ENCODE peak calls at places on chromosomes 16 and 17, in eight cellular contexts. One of them, this sample, is unnamed.
A peak's percentile ranks its signal among the peaks of the same experiment; 100 is the strongest.

GRCh38 chr17:30950669-30951399 is 20.0 kb upstream of the RNF135 start:
- DNase-seq in IMR-90: peak; percentile 93
- DNase-seq in T-cell: no peak
- DNase-seq in stimulated activated CD4-positive, alpha-beta T cell treated with anti-CD3 and anti-CD28 coated beads, Interleukin-15, amount 100 ng/mL, for 24 hours: no peak
- DNase-seq in right atrium auricular region: peak; percentile 77
- DNase-seq in sciatic nerve: peak; percentile 73
- DNase-seq in fibroblast of gingiva: peak; percentile 71
- DNase-seq in hypothalamus: no peak
- DNase-seq in this sample: no peak

GRCh38 chr16:85395913-85396878 is 216.9 kb upstream of the GSE1 start:
- DNase-seq in IMR-90: peak; percentile 24
- DNase-seq in T-cell: no peak
- DNase-seq in stimulated activated CD4-positive, alpha-beta T cell treated with anti-CD3 and anti-CD28 coated beads, Interleukin-15, amount 100 ng/mL, for 24 hours: no peak
- DNase-seq in right atrium auricular region: no peak
- DNase-seq in sciatic nerve: peak; percentile 63
- DNase-seq in fibroblast of gingiva: no peak
- DNase-seq in hypothalamus: no peak
- DNase-seq in this sample: no peak

GRCh38 chr17:50919321-50920040 is 53.3 kb upstream of the TOB1 start:
- DNase-seq in IMR-90: peak; percentile 82
- DNase-seq in T-cell: peak; percentile 82
- DNase-seq in stimulated activated CD4-positive, alpha-beta T cell treated with anti-CD3 and anti-CD28 coated beads, Interleukin-15, amount 100 ng/mL, for 24 hours: peak; percentile 86
- DNase-seq in right atrium auricular region: peak; percentile 87
- DNase-seq in sciatic nerve: peak; percentile 92
- DNase-seq in fibroblast of gingiva: peak; percentile 91
- DNase-seq in hypothalamus: peak; percentile 71
- DNase-seq in this sample: peak; percentile 40

GRCh38 chr17:82956726-82957468 is 117.1 kb upstream of the ZNF750 start:
- DNase-seq in IMR-90: no peak
- DNase-seq in T-cell: no peak
- DNase-seq in stimulated activated CD4-positive, alpha-beta T cell treated with anti-CD3 and anti-CD28 coated beads, Interleukin-15, amount 100 ng/mL, for 24 hours: no peak
- DNase-seq in right atrium auricular region: no peak
- DNase-seq in sciatic nerve: peak; percentile 52
- DNase-seq in fibroblast of gingiva: no peak
- DNase-seq in hypothalamus: no peak
- DNase-seq in this sample: no peak

GRCh38 chr16:75429621-75430403 is 3.5 kb downstream of the CFDP1 start:
- DNase-seq in IMR-90: no peak
- DNase-seq in T-cell: no peak
- DNase-seq in stimulated activated CD4-positive, alpha-beta T cell treated with anti-CD3 and anti-CD28 coated beads, Interleukin-15, amount 100 ng/mL, for 24 hours: no peak
- DNase-seq in right atrium auricular region: no peak
- DNase-seq in sciatic nerve: no peak
- DNase-seq in fibroblast of gingiva: no peak
- DNase-seq in hypothalamus: no peak
- DNase-seq in this sample: no peak

GRCh38 chr16:82848013-82848412 is 221.2 kb downstream of the CDH13 start:
- DNase-seq in IMR-90: no peak
- DNase-seq in T-cell: no peak
- DNase-seq in stimulated activated CD4-positive, alpha-beta T cell treated with anti-CD3 and anti-CD28 coated beads, Interleukin-15, amount 100 ng/mL, for 24 hours: no peak
- DNase-seq in right atrium auricular region: no peak
- DNase-seq in sciatic nerve: no peak
- DNase-seq in fibroblast of gingiva: no peak
- DNase-seq in hypothalamus: no peak
- DNase-seq in this sample: no peak

GRCh38 chr17:75842411-75842810 is 1.8 kb downstream of the UNC13D start:
- DNase-seq in IMR-90: no peak
- DNase-seq in T-cell: no peak
- DNase-seq in stimulated activated CD4-positive, alpha-beta T cell treated with anti-CD3 and anti-CD28 coated beads, Interleukin-15, amount 100 ng/mL, for 24 hours: no peak
- DNase-seq in right atrium auricular region: no peak
- DNase-seq in sciatic nerve: no peak
- DNase-seq in fibroblast of gingiva: no peak
- DNase-seq in hypothalamus: no peak
- DNase-seq in this sample: no peak

GRCh38 chr17:62126292-62126691 is 61.2 kb upstream of the MED13 start:
- DNase-seq in IMR-90: no peak
- DNase-seq in T-cell: no peak
- DNase-seq in stimulated activated CD4-positive, alpha-beta T cell treated with anti-CD3 and anti-CD28 coated beads, Interleukin-15, amount 100 ng/mL, for 24 hours: no peak
- DNase-seq in right atrium auricular region: no peak
- DNase-seq in sciatic nerve: no peak
- DNase-seq in fibroblast of gingiva: no peak
- DNase-seq in hypothalamus: no peak
- DNase-seq in this sample: no peak

GRCh38 chr16:12462690-12463646 is 340.7 kb downstream of the CPPED1 start:
- DNase-seq in IMR-90: peak; percentile 82
- DNase-seq in T-cell: no peak
- DNase-seq in stimulated activated CD4-positive, alpha-beta T cell treated with anti-CD3 and anti-CD28 coated beads, Interleukin-15, amount 100 ng/mL, for 24 hours: no peak
- DNase-seq in right atrium auricular region: no peak
- DNase-seq in sciatic nerve: no peak
- DNase-seq in fibroblast of gingiva: no peak
- DNase-seq in hypothalamus: no peak
- DNase-seq in this sample: no peak

GRCh38 chr16:86874141-86874540 is 295.8 kb downstream of the FOXL1 start:
- DNase-seq in IMR-90: no peak
- DNase-seq in T-cell: no peak
- DNase-seq in stimulated activated CD4-positive, alpha-beta T cell treated with anti-CD3 and anti-CD28 coated beads, Interleukin-15, amount 100 ng/mL, for 24 hours: peak; percentile 56
- DNase-seq in right atrium auricular region: no peak
- DNase-seq in sciatic nerve: no peak
- DNase-seq in fibroblast of gingiva: no peak
- DNase-seq in hypothalamus: no peak
- DNase-seq in this sample: no peak

GRCh38 chr17:45432405-45433113 is at the start of gene ARHGAP27:
- DNase-seq in IMR-90: no peak
- DNase-seq in T-cell: peak; percentile 36
- DNase-seq in stimulated activated CD4-positive, alpha-beta T cell treated with anti-CD3 and anti-CD28 coated beads, Interleukin-15, amount 100 ng/mL, for 24 hours: peak; percentile 45
- DNase-seq in right atrium auricular region: peak; percentile 76
- DNase-seq in sciatic nerve: no peak
- DNase-seq in fibroblast of gingiva: no peak
- DNase-seq in hypothalamus: no peak
- DNase-seq in this sample: no peak

GRCh38 chr16:20089246-20089965 is 15.7 kb upstream of the GPR139 start:
- DNase-seq in IMR-90: no peak
- DNase-seq in T-cell: no peak
- DNase-seq in stimulated activated CD4-positive, alpha-beta T cell treated with anti-CD3 and anti-CD28 coated beads, Interleukin-15, amount 100 ng/mL, for 24 hours: no peak
- DNase-seq in right atrium auricular region: no peak
- DNase-seq in sciatic nerve: no peak
- DNase-seq in fibroblast of gingiva: no peak
- DNase-seq in hypothalamus: no peak
- DNase-seq in this sample: no peak

GRCh38 chr17:43645765-43646481 is 15.8 kb downstream of the MEOX1 start:
- DNase-seq in IMR-90: no peak
- DNase-seq in T-cell: peak; percentile 8
- DNase-seq in stimulated activated CD4-positive, alpha-beta T cell treated with anti-CD3 and anti-CD28 coated beads, Interleukin-15, amount 100 ng/mL, for 24 hours: peak; percentile 33
- DNase-seq in right atrium auricular region: peak; percentile 88
- DNase-seq in sciatic nerve: peak; percentile 87
- DNase-seq in fibroblast of gingiva: peak; percentile 22
- DNase-seq in hypothalamus: no peak
- DNase-seq in this sample: no peak

GRCh38 chr16:15947983-15948509 is 1.4 kb upstream of the ABCC1 start:
- DNase-seq in IMR-90: no peak
- DNase-seq in T-cell: no peak
- DNase-seq in stimulated activated CD4-positive, alpha-beta T cell treated with anti-CD3 and anti-CD28 coated beads, Interleukin-15, amount 100 ng/mL, for 24 hours: no peak
- DNase-seq in right atrium auricular region: no peak
- DNase-seq in sciatic nerve: no peak
- DNase-seq in fibroblast of gingiva: no peak
- DNase-seq in hypothalamus: no peak
- DNase-seq in this sample: no peak